ENCODE peak calls at places on chromosomes 1 and 21, in ten cellular contexts. J, S, U, P, L, G, H, R, X and Q are unnamed samples.

GRCh38 chr1:234214129-234214910 is 158.9 kb upstream of the COA6 start:
- DNase-seq in R (peak), H (no peak), S (peak), U (no peak), J (no peak), L (peak), P (no peak), G (peak), X (peak), Q (no peak)

GRCh38 chr1:31954607-31955283 is 16.6 kb upstream of the PTP4A2 start:
- DNase-seq in J (no peak), L (no peak), P (peak), X (peak), R (peak), U (no peak), S (peak), H (peak), G (peak), Q (peak)

GRCh38 chr21:43737158-43737950 is 18.4 kb downstream of the PDXK start:
- DNase-seq in J (no peak), X (no peak), S (no peak), P (no peak), R (no peak), U (no peak), L (no peak), H (no peak), G (no peak), Q (no peak)

GRCh38 chr1:247681288-247681897 is 1.9 kb upstream of the OR13G1 start:
- DNase-seq in S (peak), P (no peak), X (peak), J (no peak), R (peak), U (peak), H (peak), G (peak), L (peak), Q (peak)

GRCh38 chr1:52288286-52288685 is 77.7 kb downstream of the CC2D1B start:
- DNase-seq in X (peak), J (no peak), H (no peak), L (no peak), U (no peak), G (no peak), P (no peak), R (no peak), S (no peak), Q (no peak)

GRCh38 chr1:165871311-165872067 is 44.1 kb downstream of the UCK2 start:
- DNase-seq in G (peak), H (peak), U (no peak), J (peak), X (peak), L (peak), P (no peak), R (peak), S (peak), Q (no peak)

GRCh38 chr1:14850563-14850962 is 252.1 kb downstream of the KAZN start:
- DNase-seq in U (no peak), X (peak), L (peak), G (no peak), H (no peak), R (no peak), S (no peak), J (no peak), P (no peak), Q (no peak)

GRCh38 chr1:26351591-26352337 is 2.2 kb downstream of the CRYBG2 start:
- DNase-seq in S (no peak), R (peak), P (no peak), G (no peak), L (no peak), H (no peak), J (no peak), X (no peak), U (no peak), Q (no peak)

GRCh38 chr1:4166711-4167110 is 266.6 kb upstream of the C1orf174 start:
- DNase-seq in J (no peak), S (no peak), G (no peak), U (no peak), H (no peak), P (no peak), L (no peak), X (peak), R (no peak), Q (no peak)

GRCh38 chr21:45535341-45536081 is 6.7 kb downstream of the SLC19A1 start:
- DNase-seq in L (no peak), U (no peak), J (no peak), H (peak), P (no peak), S (peak), R (no peak), G (no peak), X (no peak), Q (no peak)

GRCh38 chr1:32394890-32395415 is 712 bp upstream of the BSDC1 start:
- DNase-seq in J (no peak), S (no peak), X (no peak), G (no peak), H (no peak), L (no peak), U (no peak), P (no peak), R (no peak), Q (no peak)

GRCh38 chr21:36874665-36875064 is 91.8 kb downstream of the HLCS start:
- DNase-seq in U (no peak), S (no peak), X (no peak), G (no peak), H (no peak), J (no peak), P (no peak), L (no peak), R (no peak), Q (no peak)

GRCh38 chr1:207794861-207795260 is 43.0 kb downstream of the CD46 start:
- DNase-seq in U (no peak), H (no peak), G (no peak), P (no peak), L (no peak), S (no peak), J (no peak), X (no peak), R (no peak), Q (no peak)

GRCh38 chr1:178664278-178664677 is 60.8 kb upstream of the RALGPS2 start:
- DNase-seq in H (peak), J (no peak), P (no peak), G (no peak), L (no peak), X (no peak), S (no peak), U (no peak), R (no peak), Q (no peak)

GRCh38 chr21:45487161-45487806 is 55.0 kb downstream of the SLC19A1 start:
- DNase-seq in J (no peak), U (no peak), L (no peak), S (no peak), H (no peak), G (no peak), P (no peak), R (no peak), X (no peak), Q (no peak)

GRCh38 chr1:30706528-30706927 is 16.9 kb downstream of the MATN1 start:
- DNase-seq in G (no peak), P (no peak), S (peak), L (peak), R (no peak), U (no peak), X (no peak), H (no peak), J (no peak), Q (no peak)

GRCh38 chr1:22351757-22352080 is 99.9 kb upstream of the ZBTB40 start:
- DNase-seq in X (no peak), G (no peak), J (no peak), U (no peak), R (peak), H (no peak), P (no peak), S (no peak), L (no peak), Q (no peak)

GRCh38 chr21:29431680-29432079 is 133.0 kb downstream of the BACH1 start:
- DNase-seq in H (no peak), P (no peak), J (no peak), L (peak), X (no peak), R (no peak), G (no peak), S (no peak), U (no peak), Q (no peak)

GRCh38 chr1:66412689-66413088 is 121.3 kb upstream of the SGIP1 start:
- DNase-seq in S (no peak), R (no peak), X (no peak), G (no peak), U (no peak), J (no peak), L (no peak), H (no peak), P (no peak), Q (no peak)

GRCh38 chr1:72105201-72105600 is 177.1 kb downstream of the NEGR1 start:
- DNase-seq in S (no peak), J (no peak), G (no peak), U (no peak), L (no peak), H (no peak), R (no peak), X (no peak), P (no peak), Q (no peak)

GRCh38 chr1:56709269-56709880 is 64.3 kb downstream of the PRKAA2 start:
- DNase-seq in J (no peak), L (peak), H (no peak), P (peak), G (no peak), R (peak), X (peak), S (no peak), U (no peak), Q (peak)

GRCh38 chr1:179080866-179081695 is 789 bp upstream of the TOR3A start:
- DNase-seq in J (no peak), U (no peak), R (peak), G (no peak), L (peak), S (no peak), P (no peak), X (peak), H (no peak), Q (no peak)

GRCh38 chr1:112507896-112508241 is 896 bp upstream of the WNT2B start:
- DNase-seq in H (no peak), L (peak), X (peak), S (no peak), P (no peak), J (no peak), G (no peak), R (peak), U (no peak), Q (no peak)

GRCh38 chr1:152436593-152437338 is 22.7 kb upstream of the CRNN start:
- DNase-seq in U (no peak), X (no peak), R (no peak), J (no peak), G (no peak), L (no peak), S (no peak), H (no peak), P (no peak), Q (no peak)

GRCh38 chr1:82391712-82392111 is 591.0 kb downstream of the ADGRL2 start:
- DNase-seq in X (no peak), L (no peak), R (no peak), U (no peak), H (no peak), J (no peak), S (no peak), G (no peak), P (no peak), Q (no peak)